ENCODE peak calls at places on chromosomes 1 and 21, in eight cellular contexts. X is upper lobe of right lung; H is left ventricle myocardium inferior; S is GM23338; K is colonic mucosa; P is CD8-positive, alpha-beta T cell; T is stomach; E is CD8-positive, alpha-beta memory T cell. Z is an unnamed sample.

GRCh38 chr1:3366181-3367051 is 88.0 kb upstream of the ARHGEF16 start:
- DNase-seq in P (no peak), K (no peak), T (no peak), H (peak; percentile 60), E (no peak), S (no peak), X (no peak), Z (no peak)

GRCh38 chr1:110879758-110880606 is 7.0 kb downstream of the CD53 start:
- DNase-seq in S (no peak), T (no peak), E (peak; percentile 25), X (no peak), H (no peak), K (no peak), P (no peak), Z (no peak)

GRCh38 chr1:99527545-99527944 is 118.4 kb upstream of the PALMD start:
- DNase-seq in T (no peak), S (no peak), X (no peak), K (no peak), H (no peak), P (no peak), E (no peak), Z (no peak)

GRCh38 chr1:53395671-53396215 is 63.5 kb upstream of the DMRTB1 start:
- DNase-seq in T (no peak), E (no peak), H (no peak), X (no peak), P (no peak), K (no peak), S (no peak), Z (no peak)

GRCh38 chr1:68815632-68816031 is 318.8 kb upstream of the DEPDC1 start:
- DNase-seq in H (no peak), X (no peak), S (no peak), E (no peak), T (no peak), P (no peak), K (no peak), Z (no peak)

GRCh38 chr1:115337633-115338456 is at the start of gene NGF:
- DNase-seq in E (no peak), S (peak; percentile 86), H (peak; percentile 60), T (no peak), K (no peak), P (no peak), X (peak; percentile 68), Z (peak; percentile 90)

GRCh38 chr21:16205527-16205926 is 475.7 kb downstream of the USP25 start:
- DNase-seq in H (no peak), E (no peak), S (no peak), P (no peak), K (no peak), T (no peak), X (no peak), Z (no peak)

GRCh38 chr1:66478116-66478515 is 55.8 kb upstream of the SGIP1 start:
- DNase-seq in T (no peak), X (no peak), S (no peak), H (no peak), K (no peak), E (no peak), P (no peak), Z (no peak)

GRCh38 chr1:91885331-91885715 is 628 bp downstream of the TGFBR3 start:
- DNase-seq in H (peak; percentile 29), X (no peak), P (peak; percentile 13), E (peak; percentile 24), T (peak; percentile 26), K (peak; percentile 37), S (peak; percentile 11), Z (no peak)

GRCh38 chr1:112605633-112606327 is 13.2 kb downstream of the ST7L start:
- DNase-seq in K (no peak), S (no peak), T (no peak), H (no peak), X (no peak), P (no peak), E (no peak), Z (no peak)

GRCh38 chr1:86551305-86551704 is 4.4 kb downstream of the CLCA4 start:
- DNase-seq in T (no peak), K (no peak), X (no peak), P (no peak), S (no peak), H (no peak), E (no peak), Z (no peak)

GRCh38 chr1:85465099-85465790 is at the start of gene DDAH1:
- DNase-seq in P (no peak), X (peak; percentile 88), K (peak; percentile 83), E (no peak), T (peak; percentile 83), S (peak; percentile 79), H (peak; percentile 38), Z (peak; percentile 86)

GRCh38 chr1:211938473-211939080 is 96.8 kb downstream of the INTS7 start:
- DNase-seq in K (no peak), X (no peak), E (no peak), P (no peak), T (no peak), S (no peak), H (no peak), Z (no peak)

GRCh38 chr1:161267332-161267731 is 8.8 kb downstream of the PCP4L1 start:
- DNase-seq in T (no peak), E (no peak), K (no peak), X (no peak), H (no peak), P (no peak), S (no peak), Z (no peak)

GRCh38 chr1:228155596-228156517 is 6.1 kb downstream of the GJC2 start:
- DNase-seq in E (no peak), X (peak; percentile 55), K (no peak), H (peak; percentile 11), T (no peak), S (no peak), P (no peak), Z (no peak)

GRCh38 chr1:221473392-221473791 is 268.5 kb downstream of the DUSP10 start:
- DNase-seq in H (no peak), K (no peak), E (no peak), T (no peak), P (no peak), S (no peak), X (no peak), Z (no peak)

GRCh38 chr1:109582021-109582420 is 33.6 kb downstream of the GNAI3 start:
- DNase-seq in K (no peak), S (no peak), X (no peak), E (no peak), T (no peak), P (no peak), H (no peak), Z (no peak)

GRCh38 chr1:222266223-222267215 is 281.4 kb downstream of the HHIPL2 start:
- DNase-seq in H (no peak), E (no peak), P (no peak), S (peak; percentile 10), X (no peak), T (no peak), K (no peak), Z (peak; percentile 67)

GRCh38 chr1:238485906-238486219 is 595.1 kb upstream of the ZP4 start:
- DNase-seq in H (no peak), X (no peak), T (no peak), K (no peak), P (no peak), S (peak; percentile 21), E (no peak), Z (peak; percentile 77)

GRCh38 chr1:179230251-179230650 is 774 bp upstream of the ABL2 start:
- DNase-seq in T (no peak), E (no peak), K (no peak), P (no peak), X (no peak), H (no peak), S (no peak), Z (no peak)

GRCh38 chr1:83515566-83516169 is 483.3 kb downstream of the TTLL7 start:
- DNase-seq in X (no peak), P (no peak), K (no peak), T (no peak), H (no peak), E (no peak), S (no peak), Z (no peak)

GRCh38 chr1:105023719-105024118 is 1274.0 kb downstream of the AMY1C start:
- DNase-seq in T (no peak), P (no peak), H (no peak), K (no peak), S (no peak), X (no peak), E (no peak), Z (no peak)

GRCh38 chr21:14259669-14260458 is 43.9 kb downstream of the RBM11 start:
- DNase-seq in S (peak; percentile 73), H (no peak), E (no peak), K (peak; percentile 30), X (no peak), T (no peak), P (no peak), Z (no peak)

DNA sequence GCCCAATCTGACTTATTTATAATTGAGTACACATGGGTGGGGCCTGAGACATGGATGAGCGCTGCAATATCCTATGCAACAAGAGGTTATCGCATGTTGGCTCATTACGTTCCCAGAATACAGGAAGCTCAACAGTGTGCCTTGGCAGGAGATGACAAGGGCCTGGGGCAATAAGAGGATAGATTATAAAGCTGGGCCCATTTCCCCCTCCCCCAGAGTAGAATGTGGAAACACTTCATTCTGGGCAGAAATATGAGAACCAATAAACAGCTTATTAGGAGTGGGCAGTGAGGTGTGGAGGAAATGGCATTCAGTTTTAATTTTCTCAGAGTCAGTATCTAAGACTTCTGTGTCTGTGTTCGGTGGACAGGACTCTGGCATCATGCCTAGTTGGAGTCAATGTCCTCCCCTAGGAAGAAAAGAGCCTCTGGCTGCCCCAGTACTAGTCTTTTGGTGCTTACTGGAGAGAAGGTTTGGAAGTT is 92.8 kb downstream of the PIK3R3 start:
- DNase-seq in X (no peak), H (no peak), E (no peak), S (no peak), K (peak; percentile 40), T (no peak), P (no peak), Z (no peak)
- H3K4me1 ChIP-seq in X (peaks cover 16% of the 10 kb centered on the region), H (peaks cover 87% of the 10 kb centered on the region), E (peaks cover 6% of the 10 kb centered on the region), S (peaks cover 15% of the 10 kb centered on the region), K (peaks cover 4% of the 10 kb centered on the region), T (peaks cover 45% of the 10 kb centered on the region), P (no peaks in the 10 kb centered on the region), Z (no peaks in the 10 kb centered on the region)

GRCh38 chr21:34949499-34949898 is 99.6 kb downstream of the RUNX1 start:
- DNase-seq in P (no peak), E (no peak), K (no peak), S (no peak), H (no peak), T (no peak), X (no peak), Z (no peak)
- H3K4me1 ChIP-seq in P (peaks cover 38% of the 10 kb centered on the region), E (peaks cover 78% of the 10 kb centered on the region), K (no peaks in the 10 kb centered on the region), S (no peaks in the 10 kb centered on the region), H (no peaks in the 10 kb centered on the region), T (no peaks in the 10 kb centered on the region), X (no peaks in the 10 kb centered on the region), Z (no peaks in the 10 kb centered on the region)

GRCh38 chr21:20167059-20167458 is 831.1 kb upstream of the NCAM2 start:
- DNase-seq in S (no peak), X (no peak), P (no peak), K (no peak), T (no peak), H (no peak), E (no peak), Z (no peak)

GRCh38 chr21:20169812-20170576 is 828.2 kb upstream of the NCAM2 start:
- DNase-seq in X (no peak), P (no peak), K (no peak), H (no peak), T (no peak), S (no peak), E (no peak), Z (no peak)
- H3K4me1 ChIP-seq in X (no peaks in the 10 kb centered on the region), P (no peaks in the 10 kb centered on the region), K (no peaks in the 10 kb centered on the region), H (no peaks in the 10 kb centered on the region), T (no peaks in the 10 kb centered on the region), S (no peaks in the 10 kb centered on the region), E (no peaks in the 10 kb centered on the region), Z (no peaks in the 10 kb centered on the region)

GRCh38 chr1:54546651-54547348 is 1.2 kb upstream of the ACOT11 start:
- DNase-seq in X (no peak), P (no peak), H (no peak), T (no peak), E (no peak), S (no peak), K (no peak), Z (no peak)
- H3K4me1 ChIP-seq in X (peaks cover 23% of the 10 kb centered on the region), P (peaks cover 10% of the 10 kb centered on the region), H (peaks cover 52% of the 10 kb centered on the region), T (peaks cover 52% of the 10 kb centered on the region), E (peaks cover 7% of the 10 kb centered on the region), S (peaks cover 19% of the 10 kb centered on the region), K (no peaks in the 10 kb centered on the region), Z (peaks cover 6% of the 10 kb centered on the region)